ENCODE peak calls at places on chromosomes 1 and 21, in six cellular contexts. A is H1, X is K562, B is GM12878, I is SK-N-SH, M is HepG2. Q is an unnamed sample. For H3K27me3, the result is how much of the 10 kb centered on the place peaks cover.

GRCh38 chr1:38741341-38741740 is 118.2 kb downstream of the RRAGC start:
- DNase-seq in A (no peak), X (no peak), B (no peak), I (no peak), M (no peak), Q (no peak)

GRCh38 chr1:41726899-41727748 is 191.6 kb downstream of the HIVEP3 start:
- DNase-seq in A (no peak), X (no peak), B (peak), I (no peak), M (peak), Q (peak)

GRCh38 chr1:54297596-54298283 is 97.8 kb downstream of the MRPL37 start:
- DNase-seq in A (no peak), X (no peak), B (no peak), I (peak), M (no peak), Q (no peak)

GRCh38 chr21:27526451-27526850 is 559.6 kb upstream of the ADAMTS5 start:
- DNase-seq in A (no peak), X (no peak), B (no peak), I (no peak), M (no peak), Q (no peak)

GRCh38 chr1:181704556-181704955 is 221.2 kb downstream of the CACNA1E start:
- DNase-seq in A (no peak), X (no peak), B (no peak), I (no peak), M (no peak), Q (no peak)

GRCh38 chr1:202618387-202619022 is 91.7 kb downstream of the SYT2 start:
- DNase-seq in A (no peak), X (no peak), B (no peak), I (no peak), M (no peak), Q (no peak)

GRCh38 chr1:55234016-55234415 is 18.9 kb upstream of the USP24 start:
- DNase-seq in A (no peak), X (no peak), B (no peak), I (no peak), M (no peak), Q (no peak)

GRCh38 chr1:248622491-248623106 is 12.3 kb downstream of the OR2T11 start:
- DNase-seq in A (no peak), X (peak), B (no peak), I (peak), M (peak), Q (peak)

GRCh38 chr1:160491017-160491416 is 32.0 kb downstream of the SLAMF6 start:
- DNase-seq in A (no peak), X (no peak), B (no peak), I (no peak), M (no peak), Q (no peak)

GRCh38 chr1:248613742-248614141 is 16.2 kb upstream of the OR2T10 start:
- DNase-seq in A (no peak), X (no peak), B (no peak), I (no peak), M (no peak), Q (no peak)

GRCh38 chr1:219668446-219668845 is 55.5 kb upstream of the ZC3H11B start:
- DNase-seq in A (no peak), X (no peak), B (no peak), I (no peak), M (no peak), Q (no peak)

GRCh38 chr1:14350197-14350596 is 248.3 kb upstream of the KAZN start:
- DNase-seq in A (no peak), X (no peak), B (no peak), I (no peak), M (no peak), Q (no peak)
- TF ChIP-seq GABPA in A (no peak), X (no peak), B (no peak), I (no peak), M (no peak), Q (no peak)

DNA sequence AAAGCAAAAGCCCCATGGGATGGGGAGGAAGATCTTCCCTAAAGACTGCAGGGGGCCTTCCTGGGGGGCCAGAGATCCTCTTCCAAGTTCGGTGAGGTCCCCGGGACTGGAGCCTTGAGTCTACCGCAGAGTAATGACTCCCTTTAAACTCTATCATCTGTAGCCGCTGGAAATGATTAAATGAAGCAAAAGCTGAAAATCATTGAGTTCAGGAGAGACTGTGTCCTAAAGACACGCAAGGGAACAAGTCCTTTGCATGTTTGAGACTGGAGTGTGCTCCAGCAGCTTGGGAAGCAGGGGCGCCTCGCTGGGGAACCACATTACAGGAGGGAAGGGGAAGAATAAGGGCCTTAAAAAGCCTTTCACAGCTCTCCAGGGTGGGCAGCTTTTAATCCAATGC is 70.2 kb downstream of the WDR4 start:
- DNase-seq in A (no peak), X (no peak), B (no peak), I (no peak), M (no peak), Q (no peak)
- H3K27me3 ChIP-seq in A (under half), X (under half), B (under half), I (under half), M (under half), Q (under half)

DNA sequence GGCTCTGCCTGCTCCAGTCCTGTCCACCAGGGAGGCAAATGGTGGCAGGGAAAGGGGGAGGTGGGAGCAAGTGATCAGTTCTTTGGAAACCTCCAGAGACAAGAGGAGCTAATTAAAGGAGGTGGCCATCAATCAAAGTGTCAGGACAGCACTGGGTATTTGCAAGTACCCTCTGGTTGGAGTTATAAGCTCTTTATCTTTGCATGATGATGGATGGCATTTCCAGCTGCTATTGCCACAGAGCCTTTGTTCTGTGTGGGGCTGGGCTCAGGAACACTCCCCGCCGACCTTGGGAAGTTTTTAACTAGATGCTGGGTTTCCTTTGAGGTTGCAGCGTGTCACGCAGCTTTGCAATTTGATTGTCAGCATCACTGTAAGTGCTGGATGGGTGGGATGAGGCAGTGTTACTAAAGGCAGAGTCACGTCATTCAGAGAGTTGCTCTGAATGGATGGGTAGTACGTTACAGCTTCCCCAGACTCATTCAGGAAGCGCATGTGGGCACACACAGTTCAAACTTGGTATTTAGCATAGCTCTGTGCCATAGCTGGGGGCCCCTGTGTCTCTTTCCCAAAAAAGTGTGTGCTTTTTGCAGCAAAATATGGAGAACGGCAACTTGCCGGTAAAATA is 68.9 kb downstream of the CNIH3 start:
- DNase-seq in A (no peak), X (no peak), B (no peak), I (no peak), M (no peak), Q (no peak)
- TF ChIP-seq GABPA in A (no peak), X (no peak), B (no peak), I (no peak), M (no peak), Q (no peak)

DNA sequence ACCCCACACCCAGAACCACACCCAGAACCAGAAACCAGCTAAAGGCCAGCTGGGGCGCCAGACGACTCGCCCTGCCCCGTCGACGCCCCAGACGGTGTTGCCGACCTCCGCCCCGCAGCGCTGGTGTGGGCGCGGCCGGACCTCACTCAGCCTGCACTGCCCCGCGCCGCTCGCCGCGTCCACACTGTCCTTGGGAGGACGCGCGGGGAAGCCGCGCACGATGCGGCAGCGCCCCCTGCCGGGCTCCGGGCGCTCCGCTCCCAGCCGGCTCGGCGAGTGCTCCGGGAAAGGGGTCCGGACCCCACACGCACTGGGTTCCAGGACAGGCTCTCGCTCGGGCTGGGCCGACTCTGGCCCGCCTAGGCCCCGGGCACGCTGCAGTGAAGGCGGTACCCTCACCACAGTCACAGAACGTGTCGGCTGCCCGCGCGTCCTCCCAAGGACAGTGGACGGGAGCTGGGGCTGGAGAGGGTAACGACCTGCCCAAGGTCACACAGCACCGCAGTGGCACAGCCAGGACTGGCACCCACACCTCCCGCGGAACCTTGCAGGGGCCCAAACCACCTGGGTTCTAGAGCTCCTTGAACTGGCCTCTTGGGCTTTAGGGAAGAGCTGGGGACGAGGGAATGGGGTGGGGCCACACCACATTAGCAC is 90.2 kb downstream of the DMRTA2 start:
- DNase-seq in A (peak), X (peak), B (no peak), I (peak), M (peak), Q (peak)
- H3K27me3 ChIP-seq in A (under half), X (under half), B (under half), I (under half), M (under half), Q (under half)

DNA sequence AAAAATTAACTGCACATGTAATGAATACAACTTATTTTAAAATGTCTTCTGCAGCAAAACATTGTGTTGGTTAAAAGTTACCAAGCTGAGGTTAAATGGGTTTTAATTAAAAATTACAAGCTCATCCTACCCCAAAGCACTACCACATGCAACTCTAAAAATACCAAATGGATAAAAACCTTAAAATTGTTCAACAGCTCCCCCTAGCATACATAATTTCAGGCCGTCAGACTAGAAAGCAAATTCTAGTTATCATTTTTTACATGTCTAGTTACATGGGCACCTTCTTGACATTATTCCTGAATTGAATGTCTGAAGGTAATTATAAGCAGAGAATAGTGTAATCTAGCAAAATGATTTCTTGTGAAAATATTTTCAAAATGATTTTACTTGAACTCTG is 176.5 kb downstream of the C1orf21 start:
- DNase-seq in A (no peak), X (no peak), B (no peak), I (peak), M (no peak), Q (no peak)
- TF ChIP-seq GABPA in A (no peak), X (no peak), B (no peak), I (no peak), M (no peak), Q (no peak)

GRCh38 chr1:60870269-60870668 is 212.1 kb upstream of the NFIA start:
- DNase-seq in A (no peak), X (no peak), B (no peak), I (no peak), M (no peak), Q (no peak)
- H3K27me3 ChIP-seq in A (under half), X (under half), B (under half), I (under half), M (under half), Q (under half)

DNA sequence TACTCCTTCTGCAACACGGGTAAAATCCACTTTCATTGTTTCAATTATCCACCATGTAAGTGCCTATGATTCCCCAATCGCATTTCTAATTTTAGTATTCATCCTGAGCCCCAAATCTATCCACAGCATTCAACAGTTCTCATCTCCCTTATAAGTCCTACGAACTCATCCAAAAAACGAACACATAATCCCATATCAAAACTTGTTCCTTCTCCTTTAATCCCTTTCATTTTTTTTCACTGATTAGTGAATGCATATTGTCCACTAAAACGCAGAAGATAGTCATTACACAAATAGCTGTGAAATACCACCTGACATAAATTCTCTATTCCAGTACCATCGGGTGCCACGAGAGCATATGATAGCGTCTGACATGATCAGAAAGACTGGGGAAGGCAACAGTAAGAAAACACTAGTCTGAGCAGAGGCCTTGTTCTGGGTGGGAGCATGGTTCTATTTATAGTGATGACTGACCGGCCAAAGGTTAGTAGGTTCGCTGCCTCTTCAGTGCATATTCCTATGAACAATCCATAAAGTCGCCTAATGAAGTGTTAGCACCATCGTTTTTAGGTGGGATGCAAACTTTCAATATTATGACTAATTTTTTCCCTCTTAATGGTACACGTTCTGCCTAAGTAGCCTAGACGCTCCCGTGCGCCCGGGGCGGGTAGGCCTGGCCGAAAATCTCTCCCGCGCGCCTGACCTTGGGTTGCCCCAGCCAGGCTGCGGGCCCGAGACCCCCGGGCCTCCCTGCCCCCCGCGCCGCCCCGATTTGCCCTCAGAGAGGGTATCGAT is 648 bp downstream of the ATP5PF start:
- DNase-seq in A (no peak), X (peak), B (no peak), I (peak), M (peak), Q (peak)
- TF ChIP-seq GABPA in A (no peak), X (no peak), B (no peak), I (no peak), M (no peak), Q (no peak)

DNA sequence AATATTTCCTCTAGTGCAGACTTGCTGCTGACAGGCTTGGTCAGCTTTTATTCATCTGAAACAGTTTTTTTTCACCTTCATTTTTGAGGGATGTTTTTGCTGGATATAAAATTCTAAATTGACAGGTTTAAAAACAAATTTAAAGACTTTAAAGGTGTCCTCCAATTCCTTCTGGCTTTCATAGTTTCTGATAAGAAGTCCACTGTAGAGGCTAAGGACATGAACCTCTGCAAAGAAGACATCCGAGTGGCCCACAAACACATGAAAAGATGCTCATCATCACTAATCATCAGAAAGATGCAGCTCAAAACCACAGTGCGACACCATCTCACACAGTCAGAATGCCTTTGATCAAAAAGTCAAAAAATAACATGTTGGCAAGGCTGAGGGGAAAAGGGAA is 42.0 kb upstream of the DYRK1A start:
- DNase-seq in A (no peak), X (no peak), B (no peak), I (no peak), M (no peak), Q (no peak)
- H3K27me3 ChIP-seq in A (under half), X (under half), B (under half), I (under half), M (under half), Q (under half)

DNA sequence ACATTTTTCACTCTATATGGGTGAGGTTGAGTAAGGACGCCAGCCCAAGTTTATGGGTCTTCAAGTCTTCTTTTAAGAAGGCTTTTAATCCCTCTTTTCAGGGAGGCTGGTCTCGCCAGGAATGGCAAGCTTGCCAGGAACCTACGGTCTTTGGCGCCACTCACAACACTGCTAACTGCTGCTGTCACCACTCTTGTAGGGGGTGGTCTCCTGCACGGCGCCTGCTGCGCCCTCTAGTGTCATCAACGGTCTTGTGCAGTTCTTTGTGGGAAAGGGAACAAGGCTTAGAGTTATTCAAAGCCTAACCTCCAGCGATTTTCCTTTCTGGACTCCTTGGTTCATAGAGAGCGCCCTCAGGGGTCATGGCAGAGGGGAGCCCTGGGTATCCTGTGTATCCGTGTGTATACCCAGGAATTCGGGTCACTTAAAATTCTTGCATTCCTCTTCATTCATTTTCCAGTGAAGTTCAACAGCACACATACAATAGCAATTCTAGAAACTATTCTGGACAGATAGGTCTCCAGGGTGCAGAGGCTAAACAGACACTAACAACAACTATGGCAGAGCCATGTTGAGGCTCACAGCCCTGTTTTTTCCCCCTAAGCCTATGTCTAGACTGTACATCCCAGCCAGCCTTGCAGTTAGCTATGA is 392.8 kb upstream of the CAMK1G start:
- DNase-seq in A (peak), X (peak), B (no peak), I (peak), M (peak), Q (peak)
- TF ChIP-seq GABPA in A (no peak), X (no peak), B (no peak), I (no peak), M (no peak), Q (no peak)

DNA sequence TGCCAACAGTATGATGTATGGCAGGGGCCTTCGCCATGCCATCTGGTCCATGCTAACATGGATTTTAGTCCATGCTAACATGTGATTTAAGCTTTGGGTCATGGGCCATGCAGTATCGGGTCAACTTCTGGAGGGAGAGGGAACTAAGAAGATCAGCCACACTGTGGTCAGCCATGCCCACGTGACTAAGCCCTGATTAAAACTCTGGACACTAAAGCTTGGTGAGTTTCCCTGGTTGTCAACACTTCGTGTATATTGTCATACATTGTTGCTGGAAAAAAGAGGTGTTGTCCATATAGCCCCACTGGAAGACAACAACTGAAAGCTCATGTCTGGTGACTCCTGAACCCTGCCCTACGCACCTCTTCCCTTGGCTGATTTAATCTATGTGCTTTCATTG is 90.5 kb downstream of the SUSD4 start:
- DNase-seq in A (no peak), X (no peak), B (no peak), I (no peak), M (no peak), Q (no peak)
- H3K27me3 ChIP-seq in A (under half), X (under half), B (under half), I (under half), M (under half), Q (under half)